ENCODE peak calls at places on chromosomes 3 and 15, in eight cellular contexts. J is hepatocyte, D is PC-3, R is AG04450, L is neural progenitor cell, A is GM12865, N is lower lobe of right lung, U is Caco-2. W is an unnamed sample.

GRCh38 chr3:21140785-21141184 is 610.2 kb downstream of the ZNF385D start:
- DNase-seq in J (no peak), D (no peak), R (no peak), L (no peak), A (no peak), N (no peak), U (no peak), W (no peak)

GRCh38 chr3:187714404-187714979 is 12.1 kb upstream of the RTP2 start:
- DNase-seq in J (peak; percentile 84), D (peak; percentile 92), R (peak; percentile 37), L (peak; percentile 78), A (peak; percentile 72), N (no peak), U (peak; percentile 68), W (peak; percentile 76)

GRCh38 chr15:90004671-90005070 is 3.5 kb downstream of the ZNF710 start:
- DNase-seq in J (peak; percentile 82), D (peak; percentile 87), R (peak; percentile 92), L (no peak), A (peak; percentile 58), N (peak; percentile 55), U (no peak), W (no peak)

GRCh38 chr3:123404391-123404790 is 44.5 kb downstream of the ADCY5 start:
- DNase-seq in J (no peak), D (no peak), R (no peak), L (no peak), A (no peak), N (no peak), U (no peak), W (no peak)

GRCh38 chr3:189307963-189308362 is 136.2 kb downstream of the TPRG1 start:
- DNase-seq in J (no peak), D (no peak), R (no peak), L (no peak), A (peak; percentile 61), N (no peak), U (no peak), W (no peak)

GRCh38 chr15:75104804-75105557 is 81.6 kb downstream of the PPCDC start:
- DNase-seq in J (peak; percentile 80), D (peak; percentile 99), R (peak; percentile 45), L (no peak), A (peak; percentile 92), N (no peak), U (no peak), W (no peak)

GRCh38 chr15:38129531-38130199 is 123.0 kb upstream of the SPRED1 start:
- DNase-seq in J (peak; percentile 68), D (peak; percentile 99), R (peak; percentile 98), L (peak; percentile 50), A (peak; percentile 49), N (peak; percentile 67), U (no peak), W (no peak)

GRCh38 chr3:107032111-107032510 is 345.1 kb upstream of the CCDC54 start:
- DNase-seq in J (no peak), D (no peak), R (no peak), L (no peak), A (no peak), N (no peak), U (no peak), W (no peak)

GRCh38 chr3:140292154-140292553 is 357.2 kb downstream of the CLSTN2 start:
- DNase-seq in J (no peak), D (peak; percentile 3), R (no peak), L (no peak), A (no peak), N (no peak), U (no peak), W (no peak)

GRCh38 chr3:8608041-8608790 is 36.4 kb downstream of the SSUH2 start:
- DNase-seq in J (no peak), D (no peak), R (no peak), L (no peak), A (no peak), N (no peak), U (no peak), W (no peak)

GRCh38 chr3:8606666-8607065 is 37.9 kb downstream of the SSUH2 start:
- DNase-seq in J (no peak), D (no peak), R (no peak), L (no peak), A (no peak), N (no peak), U (no peak), W (no peak)

GRCh38 chr3:8608791-8609171 is 35.8 kb downstream of the SSUH2 start:
- DNase-seq in J (no peak), D (no peak), R (no peak), L (no peak), A (peak; percentile 13), N (no peak), U (no peak), W (no peak)

GRCh38 chr3:8604988-8605387 is 39.6 kb downstream of the SSUH2 start:
- DNase-seq in J (no peak), D (no peak), R (no peak), L (no peak), A (no peak), N (no peak), U (no peak), W (no peak)

GRCh38 chr3:8607285-8608040 is 37.1 kb downstream of the SSUH2 start:
- DNase-seq in J (peak; percentile 84), D (peak; percentile 74), R (peak; percentile 37), L (peak; percentile 77), A (peak; percentile 17), N (no peak), U (peak; percentile 69), W (peak; percentile 53)
- TF ChIP-seq CTCF in J (peak; percentile 66), D (peak; percentile 80), R (peak; percentile 60), L (peak; percentile 72), A (no peak), N (peak; percentile 69), U (peak; percentile 69), W (peak; percentile 62)

DNA sequence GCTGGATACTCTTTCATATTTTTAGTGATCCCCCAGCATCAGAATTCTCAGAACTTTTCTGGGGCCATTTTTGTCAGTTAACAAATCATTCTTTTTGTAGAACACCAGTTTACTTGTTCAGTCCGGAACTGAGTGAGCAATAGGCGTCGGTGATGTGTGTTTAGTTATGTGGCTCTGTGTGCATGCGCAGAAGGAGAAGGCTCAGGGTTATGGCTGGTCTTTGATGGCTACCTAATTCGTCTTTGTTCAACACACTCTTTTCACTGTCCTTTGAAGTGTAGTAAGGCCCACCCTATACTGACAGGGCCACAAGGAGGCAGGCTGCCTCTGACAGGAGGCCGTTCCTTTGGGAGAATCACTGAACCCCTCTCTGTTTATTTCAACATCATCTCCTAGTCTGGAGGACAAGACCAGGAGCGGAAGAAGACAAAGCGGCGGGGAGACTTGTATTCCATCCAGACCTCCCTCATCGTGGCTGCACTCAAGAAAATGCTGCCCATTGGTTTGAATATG is 158.2 kb upstream of the CHRM5 start:
- DNase-seq in J (no peak), D (no peak), R (no peak), L (no peak), A (no peak), N (no peak), U (no peak), W (no peak)
- TF ChIP-seq CTCF in J (no peak), D (peak; percentile 11), R (peak; percentile 13), L (no peak), A (no peak), N (no peak), U (no peak), W (no peak)

GRCh38 chr3:43296565-43296964 is 10.2 kb downstream of the SNRK start:
- DNase-seq in J (no peak), D (peak; percentile 28), R (no peak), L (no peak), A (peak; percentile 66), N (peak; percentile 64), U (no peak), W (no peak)

GRCh38 chr3:43294975-43295374 is 8.6 kb downstream of the SNRK start:
- DNase-seq in J (no peak), D (no peak), R (no peak), L (no peak), A (no peak), N (no peak), U (no peak), W (no peak)

GRCh38 chr3:43298761-43299160 is 12.4 kb downstream of the SNRK start:
- DNase-seq in J (no peak), D (no peak), R (no peak), L (no peak), A (no peak), N (no peak), U (no peak), W (no peak)

GRCh38 chr3:43302116-43302880 is 16.0 kb downstream of the SNRK start:
- DNase-seq in J (no peak), D (no peak), R (no peak), L (no peak), A (no peak), N (no peak), U (no peak), W (no peak)

DNA sequence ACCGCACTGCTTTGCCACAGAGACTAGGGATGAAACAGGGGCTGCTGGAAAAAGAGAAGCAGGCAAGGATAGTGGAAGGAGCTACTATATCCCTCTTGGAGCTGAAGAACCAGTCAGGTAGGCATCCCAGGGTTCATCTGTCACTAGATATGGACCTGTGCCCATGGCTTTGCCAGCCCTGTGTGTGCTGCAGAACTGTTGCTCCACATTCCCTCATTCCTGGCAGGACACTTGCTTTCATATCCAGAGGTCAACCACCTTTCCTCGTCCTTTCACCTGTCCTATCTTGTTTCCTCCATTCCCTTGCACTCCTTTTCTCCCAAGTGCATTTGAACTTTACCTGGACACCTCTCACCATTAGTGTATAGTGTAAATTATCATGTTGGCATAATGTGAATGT is 12.0 kb downstream of the SNRK start:
- DNase-seq in J (no peak), D (no peak), R (no peak), L (no peak), A (no peak), N (no peak), U (no peak), W (no peak)
- TF ChIP-seq CTCF in J (no peak), D (no peak), R (no peak), L (no peak), A (no peak), N (no peak), U (no peak), W (no peak)

GRCh38 chr15:31331389-31331788 is 4.8 kb downstream of the KLF13 start:
- DNase-seq in J (no peak), D (no peak), R (no peak), L (no peak), A (no peak), N (no peak), U (no peak), W (no peak)

GRCh38 chr15:31329640-31330010 is 3.0 kb downstream of the KLF13 start:
- DNase-seq in J (no peak), D (no peak), R (no peak), L (no peak), A (no peak), N (peak; percentile 48), U (no peak), W (no peak)

GRCh38 chr15:31330111-31330785 is 3.6 kb downstream of the KLF13 start:
- DNase-seq in J (no peak), D (no peak), R (no peak), L (no peak), A (no peak), N (no peak), U (no peak), W (no peak)

GRCh38 chr15:31332020-31332680 is 5.5 kb downstream of the KLF13 start:
- DNase-seq in J (no peak), D (no peak), R (no peak), L (no peak), A (no peak), N (no peak), U (no peak), W (peak; percentile 31)

DNA sequence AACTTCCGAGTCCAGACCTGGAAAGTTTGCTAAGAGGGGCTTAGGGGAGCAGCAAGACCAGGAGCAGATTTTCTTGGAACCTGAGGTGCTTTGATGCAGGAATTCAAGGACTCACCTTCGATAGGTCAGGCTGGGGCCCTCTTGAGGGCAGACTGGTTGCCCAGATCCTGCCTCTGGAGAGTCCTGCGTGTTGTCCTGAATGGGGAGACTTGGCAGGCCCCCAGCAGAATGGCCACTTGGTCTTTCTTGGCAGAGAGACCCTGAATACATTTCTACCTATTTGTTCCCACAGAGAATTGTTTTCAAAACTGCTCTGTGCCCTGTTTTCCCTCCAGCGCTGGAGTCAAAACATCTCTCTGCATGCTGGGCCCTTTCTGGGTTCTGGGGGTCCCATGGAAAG is 4.2 kb downstream of the KLF13 start:
- DNase-seq in J (no peak), D (no peak), R (no peak), L (no peak), A (no peak), N (peak; percentile 73), U (no peak), W (no peak)
- TF ChIP-seq CTCF in J (no peak), D (no peak), R (no peak), L (no peak), A (no peak), N (no peak), U (no peak), W (no peak)

W was measured in nephron progenitor cell.